ENCODE peak calls at places on chromosomes 4 and X, in nine cellular contexts. X is body of pancreas, J is AG09319, E is RWPE1, B is Peyer's patch, Q is neural progenitor cell, O is A673, K is astrocyte, W is GM12878. V is an unnamed sample.

GRCh38 chr4:187606581-187606980 is 389.0 kb upstream of the ZFP42 start:
- DNase-seq in X (peak), J (no peak), E (peak), B (peak), Q (peak), O (peak), K (peak), W (no peak), V (no peak)

GRCh38 chr4:155542415-155542814 is 124.2 kb upstream of the GUCY1A1 start:
- DNase-seq in X (no peak), J (no peak), E (no peak), B (no peak), Q (no peak), O (no peak), K (no peak), W (no peak), V (no peak)

GRCh38 chr4:119559044-119559647 is 69.5 kb downstream of the PDE5A start:
- DNase-seq in X (no peak), J (peak), E (peak), B (no peak), Q (peak), O (peak), K (peak), W (no peak), V (no peak)

GRCh38 chrX:151725338-151725614 is 9.3 kb upstream of the CNGA2 start:
- DNase-seq in X (no peak), J (no peak), E (no peak), B (no peak), Q (no peak), O (no peak), K (no peak), W (no peak), V (no peak)

GRCh38 chrX:104112326-104112951 is at the start of gene ZCCHC18:
- DNase-seq in X (peak), J (no peak), E (peak), B (peak), Q (peak), O (peak), K (peak), W (no peak), V (peak)

GRCh38 chr4:97104006-97104405 is 1039.3 kb downstream of the STPG2 start:
- DNase-seq in X (no peak), J (no peak), E (peak), B (no peak), Q (no peak), O (no peak), K (no peak), W (no peak), V (no peak)

GRCh38 chr4:145231906-145232700 is 51.7 kb upstream of the OTUD4 start:
- DNase-seq in X (no peak), J (no peak), E (no peak), B (no peak), Q (no peak), O (no peak), K (peak), W (no peak), V (no peak)

GRCh38 chr4:76948441-76949292 is 885 bp upstream of the SEPTIN11 start:
- DNase-seq in X (peak), J (no peak), E (peak), B (peak), Q (peak), O (peak), K (peak), W (peak), V (peak)

GRCh38 chrX:151505796-151506195 is 57.7 kb upstream of the PASD1 start:
- DNase-seq in X (no peak), J (no peak), E (peak), B (no peak), Q (peak), O (peak), K (no peak), W (no peak), V (no peak)

GRCh38 chr4:27049101-27049829 is 188.6 kb downstream of the STIM2 start:
- DNase-seq in X (no peak), J (no peak), E (no peak), B (no peak), Q (no peak), O (no peak), K (no peak), W (no peak), V (no peak)

GRCh38 chr4:177489847-177490246 is 47.6 kb upstream of the AGA start:
- DNase-seq in X (no peak), J (no peak), E (no peak), B (no peak), Q (no peak), O (no peak), K (peak), W (no peak), V (no peak)

GRCh38 chr4:70895405-70895804 is 6.8 kb upstream of the MOB1B start:
- DNase-seq in X (no peak), J (no peak), E (no peak), B (no peak), Q (no peak), O (no peak), K (peak), W (no peak), V (no peak)

GRCh38 chr4:38811307-38811706 is 6.7 kb upstream of the TLR1 start:
- DNase-seq in X (no peak), J (no peak), E (no peak), B (no peak), Q (no peak), O (no peak), K (no peak), W (no peak), V (no peak)

GRCh38 chrX:107747596-107748161 is 27.9 kb downstream of the TSC22D3 start:
- DNase-seq in X (no peak), J (no peak), E (peak), B (peak), Q (peak), O (peak), K (peak), W (no peak), V (no peak)

GRCh38 chrX:101595739-101596419 is 21.9 kb downstream of the ARMCX6 start:
- DNase-seq in X (peak), J (no peak), E (peak), B (no peak), Q (peak), O (peak), K (peak), W (peak), V (peak)

GRCh38 chr4:90486346-90486745 is 359.2 kb downstream of the CCSER1 start:
- DNase-seq in X (no peak), J (no peak), E (no peak), B (no peak), Q (no peak), O (no peak), K (no peak), W (no peak), V (no peak)

GRCh38 chrX:18047440-18047940 is 173.2 kb downstream of the BEND2 start:
- DNase-seq in X (no peak), J (no peak), E (peak), B (no peak), Q (no peak), O (peak), K (no peak), W (no peak), V (no peak)

GRCh38 chr4:155745984-155746383 is 12.8 kb upstream of the GUCY1B1 start:
- DNase-seq in X (no peak), J (no peak), E (no peak), B (no peak), Q (no peak), O (no peak), K (peak), W (no peak), V (no peak)

GRCh38 chr4:76747613-76748012 is 150.3 kb downstream of the SOWAHB start:
- DNase-seq in X (no peak), J (no peak), E (no peak), B (no peak), Q (no peak), O (no peak), K (peak), W (no peak), V (no peak)

GRCh38 chrX:44432641-44433040 is 89.2 kb upstream of the EFHC2 start:
- DNase-seq in X (no peak), J (no peak), E (no peak), B (no peak), Q (no peak), O (peak), K (no peak), W (no peak), V (no peak)

GRCh38 chrX:154378059-154378798 is 866 bp upstream of the EMD start:
- DNase-seq in X (peak), J (no peak), E (no peak), B (peak), Q (no peak), O (peak), K (no peak), W (no peak), V (no peak)

GRCh38 chr4:75990129-75990528 is 616 bp downstream of the SDAD1 start:
- DNase-seq in X (no peak), J (no peak), E (peak), B (no peak), Q (peak), O (no peak), K (no peak), W (no peak), V (no peak)

GRCh38 chr4:63349674-63350025 is 1059.6 kb downstream of the TECRL start:
- DNase-seq in X (no peak), J (no peak), E (no peak), B (no peak), Q (no peak), O (no peak), K (no peak), W (no peak), V (no peak)

GRCh38 chr4:2828758-2829181 is 14.9 kb upstream of the ADD1 start:
- DNase-seq in X (no peak), J (no peak), E (no peak), B (no peak), Q (no peak), O (no peak), K (no peak), W (no peak), V (no peak)

GRCh38 chrX:126485371-126485770 is 67.2 kb downstream of the DCAF12L1 start:
- DNase-seq in X (no peak), J (no peak), E (no peak), B (no peak), Q (no peak), O (no peak), K (no peak), W (no peak), V (no peak)

GRCh38 chr4:139934336-139934735 is 219.6 kb downstream of the MAML3 start:
- DNase-seq in X (no peak), J (no peak), E (no peak), B (no peak), Q (no peak), O (no peak), K (no peak), W (no peak), V (no peak)

GRCh38 chrX:130801901-130802300 is 101.1 kb downstream of the ENOX2 start:
- DNase-seq in X (no peak), J (no peak), E (no peak), B (no peak), Q (no peak), O (no peak), K (no peak), W (no peak), V (no peak)

GRCh38 chrX:136710324-136710951 is 62.5 kb downstream of the CD40LG start:
- DNase-seq in X (no peak), J (no peak), E (no peak), B (no peak), Q (no peak), O (no peak), K (no peak), W (no peak), V (no peak)

GRCh38 chrX:13691845-13692334 is 3.0 kb downstream of the RAB9A start:
- DNase-seq in X (peak), J (no peak), E (no peak), B (no peak), Q (no peak), O (no peak), K (peak), W (no peak), V (no peak)

GRCh38 chr4:182530451-182530850 is 287.2 kb downstream of the TENM3 start:
- DNase-seq in X (no peak), J (no peak), E (no peak), B (no peak), Q (no peak), O (no peak), K (no peak), W (no peak), V (no peak)

GRCh38 chr4:165516281-165516833 is 137.5 kb downstream of the CPE start:
- DNase-seq in X (no peak), J (no peak), E (no peak), B (no peak), Q (no peak), O (no peak), K (no peak), W (no peak), V (no peak)

DNA sequence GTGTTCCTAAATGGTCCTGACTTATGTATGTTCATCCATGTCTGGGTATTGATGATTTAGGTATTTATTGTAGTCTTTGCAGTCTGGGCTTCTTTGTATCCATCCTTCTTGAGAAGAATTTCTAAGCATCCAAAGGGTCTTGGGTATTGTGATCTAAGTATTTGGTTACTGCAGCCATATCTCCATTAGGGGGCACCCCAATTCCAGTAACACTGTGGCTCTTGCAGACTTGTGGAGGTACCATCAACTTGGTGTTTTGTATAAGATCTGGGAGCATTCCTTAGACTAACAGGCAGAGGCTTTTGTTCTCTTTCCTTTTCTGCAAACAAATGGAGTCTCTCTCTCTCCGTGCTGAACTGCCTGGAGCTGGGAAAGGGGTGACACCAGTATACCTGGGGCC is 113.7 kb upstream of the NEXMIF start:
- DNase-seq in X (no peak), J (no peak), E (no peak), B (no peak), Q (peak), O (peak), K (peak), W (peak), V (no peak)
- TF ChIP-seq CTCF in X (no peak), J (peak), E (no peak), B (peak), Q (peak), O (peak), K (no peak), W (peak), V (peak)

DNA sequence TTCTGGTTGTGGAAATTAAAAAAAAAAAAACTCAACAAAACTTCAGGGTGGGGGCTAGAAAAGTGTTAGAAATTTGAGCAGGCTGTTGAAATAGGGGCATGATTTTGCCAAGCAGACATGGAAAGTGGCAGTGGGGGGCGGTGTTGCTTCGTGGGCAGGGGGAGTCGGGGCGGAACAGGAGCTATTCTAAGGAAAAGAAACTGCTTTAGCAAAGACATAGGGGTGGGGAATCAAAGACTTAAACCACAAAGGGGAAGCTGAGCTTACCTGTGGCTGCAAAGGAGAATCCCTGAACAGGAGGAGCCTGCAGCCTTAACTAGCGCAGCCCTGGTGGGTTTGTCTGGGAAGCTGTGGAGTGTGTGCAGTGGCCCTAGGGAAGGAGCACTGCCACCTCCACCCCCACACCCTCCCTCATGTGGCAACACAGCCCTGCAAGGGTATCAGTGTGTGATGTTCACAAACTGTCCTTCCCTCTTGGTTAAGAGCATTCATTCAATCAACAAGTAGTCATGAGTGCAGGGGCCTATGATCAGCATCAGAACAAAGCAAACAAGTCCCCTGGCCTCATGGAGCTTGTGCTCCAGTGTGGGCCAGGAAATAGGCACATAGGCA is 20.5 kb downstream of the SEL1L3 start:
- DNase-seq in X (no peak), J (no peak), E (no peak), B (peak), Q (peak), O (no peak), K (no peak), W (peak), V (peak)
- TF ChIP-seq CTCF in X (no peak), J (no peak), E (no peak), B (no peak), Q (peak), O (peak), K (no peak), W (peak), V (peak)

DNA sequence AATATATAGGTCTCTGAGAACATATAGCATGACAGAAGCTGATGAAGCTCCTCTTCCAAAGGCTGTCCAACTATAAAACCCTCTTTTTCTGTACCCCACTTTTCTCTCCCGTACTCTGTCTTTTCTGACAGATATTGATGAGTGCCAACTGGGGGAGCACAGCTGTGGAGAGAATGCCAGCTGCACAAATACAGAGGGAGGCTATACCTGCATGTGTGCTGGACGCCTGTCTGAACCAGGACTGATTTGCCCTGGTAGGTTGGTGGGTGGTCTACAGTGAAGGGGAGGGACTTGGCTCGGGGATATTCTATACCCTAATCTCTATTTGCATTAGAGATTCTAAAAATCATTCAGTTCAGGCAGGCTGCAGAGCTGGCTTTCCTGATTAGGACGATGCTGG is 80.4 kb downstream of the EGF start:
- DNase-seq in X (no peak), J (no peak), E (no peak), B (no peak), Q (no peak), O (no peak), K (no peak), W (no peak), V (no peak)
- TF ChIP-seq CTCF in X (no peak), J (no peak), E (no peak), B (no peak), Q (no peak), O (no peak), K (no peak), W (no peak), V (no peak)

DNA sequence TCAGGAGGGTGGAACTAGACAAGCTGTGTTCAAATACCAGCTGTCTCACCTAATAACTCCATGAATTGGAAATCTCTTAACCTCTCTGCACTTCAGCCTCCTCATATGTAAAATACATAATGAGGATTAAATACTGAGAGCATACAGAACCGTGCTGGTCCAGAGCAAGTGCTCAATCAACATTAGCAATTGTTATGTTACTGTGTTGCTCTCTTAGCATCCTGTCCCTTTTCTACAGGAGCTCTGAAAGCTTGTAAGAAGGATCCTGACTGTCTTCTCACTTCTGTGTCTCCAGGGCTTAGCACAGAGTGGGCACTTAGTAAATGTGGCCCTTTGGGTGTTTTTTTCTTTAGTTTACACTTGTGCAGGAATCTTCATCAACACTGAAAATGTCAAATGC is 1456.1 kb upstream of the IGFBP7 start:
- DNase-seq in X (no peak), J (no peak), E (no peak), B (no peak), Q (no peak), O (no peak), K (no peak), W (no peak), V (no peak)
- TF ChIP-seq CTCF in X (no peak), J (no peak), E (no peak), B (no peak), Q (no peak), O (no peak), K (no peak), W (no peak), V (no peak)

DNA sequence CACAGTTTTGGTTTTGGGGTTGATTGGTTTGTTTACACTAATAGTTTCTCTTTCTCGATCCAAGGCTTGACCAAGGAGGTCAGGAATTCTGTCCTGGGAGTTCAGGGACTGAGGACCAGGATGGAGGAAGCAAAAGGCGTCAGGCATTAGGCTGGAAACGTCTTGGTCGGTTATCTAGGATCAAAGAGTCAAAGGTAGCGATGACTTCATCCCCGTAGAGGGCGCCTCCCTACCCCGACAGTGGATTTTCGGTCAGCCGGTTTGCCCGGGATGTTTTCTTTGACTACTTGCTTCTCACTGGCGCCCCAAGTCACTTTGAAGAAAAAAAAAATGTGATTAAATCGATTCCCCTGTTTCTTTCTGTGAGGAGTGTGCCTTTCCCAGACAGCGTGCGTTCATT is 985 bp upstream of the FHDC1 start:
- DNase-seq in X (peak), J (no peak), E (no peak), B (peak), Q (peak), O (no peak), K (no peak), W (no peak), V (no peak)
- TF ChIP-seq CTCF in X (no peak), J (no peak), E (no peak), B (peak), Q (peak), O (no peak), K (no peak), W (no peak), V (peak)

V was measured in GM06990.